ENCODE peak calls at places on chromosomes 3 and 15, in ten cellular contexts. I is ureter; O is stimulated activated naive B cell treated with anti-CD40 and anti-IgM and Interleukin-4, amounts not matched to agents 10 μg/mL and 1 μg/mL and 100 μg/mL, for 72 hours; K is GM12864; A is Daoy; J is sciatic nerve; T is stimulated activated CD4-positive, alpha-beta T cell treated with anti-CD3 and anti-CD28 coated beads, Interleukin-4, amount 100 ng/mL, for 48 hours; D is occipital lobe; U is HTR-8/SVneo; P is iris pigment epithelial cell. Z is an unnamed sample.
A peak's percentile ranks its signal among the peaks of the same experiment; 100 is the strongest.

GRCh38 chr15:34732430-34732829 is 22.4 kb downstream of the GJD2 start:
- DNase-seq in U (no peak), P (no peak), T (no peak), O (no peak), K (no peak), D (no peak), J (no peak), A (no peak), I (no peak), Z (no peak)

GRCh38 chr15:72196409-72197044 is 1.1 kb downstream of the GRAMD2A start:
- DNase-seq in T (no peak), P (no peak), U (no peak), J (no peak), K (no peak), A (no peak), I (no peak), D (no peak), O (no peak), Z (no peak)

GRCh38 chr15:66850078-66850991 is 148.3 kb downstream of the SMAD6 start:
- DNase-seq in P (no peak), I (peak; percentile 54), K (no peak), J (peak; percentile 84), T (no peak), O (no peak), U (no peak), D (no peak), A (no peak), Z (no peak)

GRCh38 chr15:65312400-65312916 is 8.0 kb downstream of the RNU5B-1 start:
- DNase-seq in T (no peak), O (no peak), K (no peak), U (no peak), A (no peak), I (no peak), P (no peak), J (no peak), D (no peak), Z (no peak)

GRCh38 chr15:77069521-77070121 is 1.3 kb downstream of the TSPAN3 start:
- DNase-seq in U (no peak), K (no peak), D (no peak), A (peak; percentile 10), J (no peak), O (no peak), I (no peak), P (no peak), T (no peak), Z (peak; percentile 26)

GRCh38 chr3:156577731-156578130 is 22.8 kb upstream of the SSR3 start:
- DNase-seq in K (no peak), P (peak; percentile 63), U (no peak), I (no peak), O (no peak), A (no peak), J (no peak), T (no peak), D (no peak), Z (no peak)

GRCh38 chr3:8507496-8507895 is 5.9 kb downstream of the LMCD1 start:
- DNase-seq in T (no peak), O (no peak), I (no peak), U (no peak), P (no peak), D (no peak), J (no peak), K (no peak), A (no peak), Z (no peak)

GRCh38 chr3:186124618-186125017 is 15.7 kb upstream of the ETV5 start:
- DNase-seq in U (no peak), A (no peak), D (no peak), I (peak; percentile 57), O (no peak), T (no peak), P (no peak), K (no peak), J (no peak), Z (no peak)

GRCh38 chr15:72859757-72860145 is 76.2 kb upstream of the ADPGK start:
- DNase-seq in T (no peak), A (no peak), P (no peak), I (peak; percentile 12), O (no peak), K (no peak), U (no peak), J (no peak), D (no peak), Z (no peak)

GRCh38 chr3:143170043-143170442 is 50.5 kb downstream of the CHST2 start:
- DNase-seq in J (no peak), A (no peak), D (no peak), U (no peak), O (no peak), P (peak; percentile 36), I (no peak), K (no peak), T (no peak), Z (no peak)

GRCh38 chr3:87084868-87085267 is 93.9 kb upstream of the VGLL3 start:
- DNase-seq in O (no peak), A (no peak), I (no peak), D (no peak), U (no peak), T (no peak), K (no peak), J (no peak), P (peak; percentile 57), Z (no peak)

GRCh38 chr3:64039972-64040733 is 16.9 kb upstream of the PSMD6 start:
- DNase-seq in U (no peak), T (no peak), A (no peak), D (no peak), O (no peak), J (no peak), P (no peak), I (no peak), K (no peak), Z (no peak)

GRCh38 chr3:67646586-67647234 is 7.7 kb downstream of the SUCLG2 start:
- DNase-seq in U (peak; percentile 32), I (no peak), P (peak; percentile 68), J (no peak), O (no peak), D (no peak), K (no peak), A (peak; percentile 71), T (no peak), Z (no peak)

GRCh38 chr3:1998739-1999138 is 99.9 kb upstream of the CNTN4 start:
- DNase-seq in O (no peak), K (no peak), P (no peak), A (no peak), T (no peak), D (no peak), J (no peak), U (no peak), I (no peak), Z (no peak)

GRCh38 chr3:179837374-179837773 is 184.5 kb downstream of the USP13 start:
- DNase-seq in I (no peak), J (no peak), K (no peak), U (no peak), D (no peak), P (peak; percentile 21), O (no peak), T (no peak), A (no peak), Z (peak; percentile 40)